ENCODE peak calls at places on chromosomes 5 and 9, in four cellular contexts. E is HT1080; X is CD4-positive, alpha-beta T cell; R is mucosa of gallbladder. Y is an unnamed sample.

GRCh38 chr5:160007610-160008009 is 1.3 kb upstream of the TTC1 start:
- DNase-seq in E (no peak), R (no peak), X (no peak), Y (no peak)

GRCh38 chr5:56288880-56289601 is 55.9 kb upstream of the ANKRD55 start:
- DNase-seq in X (no peak), E (no peak), R (no peak), Y (no peak)

GRCh38 chr5:73256462-73257260 is 83.7 kb downstream of the TMEM174 start:
- DNase-seq in E (peak; percentile 85), R (no peak), X (no peak), Y (no peak)

GRCh38 chr5:53025506-53025905 is 36.4 kb downstream of the ITGA2 start:
- DNase-seq in E (no peak), R (no peak), X (no peak), Y (no peak)

GRCh38 chr5:32777733-32778132 is 66.6 kb downstream of the NPR3 start:
- DNase-seq in X (no peak), R (no peak), E (no peak), Y (no peak)

GRCh38 chr9:18605763-18606162 is 131.8 kb downstream of the ADAMTSL1 start:
- DNase-seq in R (no peak), E (no peak), X (no peak), Y (no peak)

GRCh38 chr5:66222455-66222854 is 78.4 kb downstream of the SREK1 start:
- DNase-seq in E (no peak), X (no peak), R (no peak), Y (no peak)

GRCh38 chr5:98827161-98827560 is 53.7 kb downstream of the RGMB start:
- DNase-seq in R (no peak), X (no peak), E (peak; percentile 37), Y (no peak)

GRCh38 chr9:3957296-3957695 is 342.6 kb downstream of the GLIS3 start:
- DNase-seq in X (no peak), E (no peak), R (no peak), Y (no peak)

GRCh38 chr5:181243020-181243520 is 636 bp downstream of the RACK1 start:
- DNase-seq in R (no peak), E (no peak), X (no peak), Y (no peak)

GRCh38 chr9:89661956-89662717 is 57.3 kb downstream of the GADD45G start:
- DNase-seq in X (no peak), E (peak; percentile 78), R (peak; percentile 99), Y (no peak)

GRCh38 chr9:125460883-125461475 is 199.4 kb downstream of the GAPVD1 start:
- DNase-seq in R (no peak), X (no peak), E (no peak), Y (no peak)

GRCh38 chr5:76583163-76584047 is 39.8 kb downstream of the F2RL2 start:
- DNase-seq in E (no peak), X (no peak), R (no peak), Y (no peak)

Y was measured in NK-92 treated with Interleukin-12 subunit alpha and Interleukin-12 subunit beta, amount 100 ng/mL, for 24 hours.